ENCODE peak calls at places on chromosomes 16 and 17, in five cellular contexts. B is HCT116, P is H1, L is GM12878, D is K562. J is an unnamed sample.

GRCh38 chr16:27759947-27760844 is 210.3 kb downstream of the KATNIP start:
- DNase-seq in L (no peak), D (peak), B (no peak), P (no peak), J (no peak)

GRCh38 chr16:27067138-27067537 is 411 bp downstream of the C16orf82 start:
- DNase-seq in D (no peak), B (no peak), L (no peak), P (no peak), J (no peak)

GRCh38 chr16:85337910-85338637 is 225.8 kb upstream of the CIBAR2 start:
- DNase-seq in D (no peak), L (no peak), P (no peak), B (no peak), J (no peak)

GRCh38 chr17:40664582-40665333 is at the start of gene KRT222:
- DNase-seq in B (peak), L (no peak), P (no peak), D (no peak), J (no peak)

GRCh38 chr16:48113471-48113870 is 42.3 kb downstream of the ABCC12 start:
- DNase-seq in D (no peak), B (no peak), P (no peak), L (no peak), J (peak)

GRCh38 chr17:48262982-48263586 is 155.5 kb downstream of the SNX11 start:
- DNase-seq in B (no peak), D (peak), L (no peak), P (no peak), J (no peak)

GRCh38 chr16:77943770-77944169 is 78.6 kb upstream of the CLEC3A start:
- DNase-seq in P (no peak), L (no peak), B (no peak), D (no peak), J (no peak)

GRCh38 chr17:72392056-72393010 is 271.5 kb downstream of the SOX9 start:
- DNase-seq in L (peak), B (no peak), D (no peak), P (no peak), J (no peak)

GRCh38 chr17:75570034-75570676 is 17.4 kb upstream of the MYO15B start:
- DNase-seq in L (no peak), D (no peak), P (no peak), B (no peak), J (no peak)

GRCh38 chr16:72561-73537 is at the start of gene RHBDF1:
- DNase-seq in B (no peak), D (peak), P (no peak), L (no peak), J (no peak)

GRCh38 chr16:87790278-87791023 is 24.7 kb upstream of the KLHDC4 start:
- DNase-seq in B (no peak), L (no peak), P (no peak), D (no peak), J (no peak)

GRCh38 chr16:87288753-87289362 is 28.3 kb downstream of the C16orf95 start:
- DNase-seq in P (no peak), L (no peak), B (no peak), D (no peak), J (no peak)

GRCh38 chr17:73941919-73942530 is 261.5 kb upstream of the RPL38 start:
- DNase-seq in P (no peak), B (no peak), D (no peak), L (no peak), J (no peak)

GRCh38 chr17:61492759-61493526 is 40.7 kb downstream of the TBX4 start:
- DNase-seq in L (no peak), P (no peak), B (no peak), D (no peak), J (peak)

GRCh38 chr17:22707626-22708025 is 1015.3 kb downstream of the KCNJ18 start:
- DNase-seq in L (no peak), D (no peak), B (no peak), P (no peak), J (no peak)

GRCh38 chr17:22703786-22704441 is 1011.6 kb downstream of the KCNJ18 start:
- DNase-seq in P (no peak), D (peak), L (no peak), B (no peak), J (no peak)

GRCh38 chr17:22703204-22703603 is 1010.9 kb downstream of the KCNJ18 start:
- DNase-seq in B (no peak), L (no peak), P (no peak), D (peak), J (no peak)

GRCh38 chr17:22704674-22705073 is 1012.4 kb downstream of the KCNJ18 start:
- DNase-seq in B (no peak), P (no peak), D (no peak), L (no peak), J (no peak)
- TF ChIP-seq SIN3A in B (no peak), P (no peak), D (no peak), L (no peak), J (no peak)

DNA sequence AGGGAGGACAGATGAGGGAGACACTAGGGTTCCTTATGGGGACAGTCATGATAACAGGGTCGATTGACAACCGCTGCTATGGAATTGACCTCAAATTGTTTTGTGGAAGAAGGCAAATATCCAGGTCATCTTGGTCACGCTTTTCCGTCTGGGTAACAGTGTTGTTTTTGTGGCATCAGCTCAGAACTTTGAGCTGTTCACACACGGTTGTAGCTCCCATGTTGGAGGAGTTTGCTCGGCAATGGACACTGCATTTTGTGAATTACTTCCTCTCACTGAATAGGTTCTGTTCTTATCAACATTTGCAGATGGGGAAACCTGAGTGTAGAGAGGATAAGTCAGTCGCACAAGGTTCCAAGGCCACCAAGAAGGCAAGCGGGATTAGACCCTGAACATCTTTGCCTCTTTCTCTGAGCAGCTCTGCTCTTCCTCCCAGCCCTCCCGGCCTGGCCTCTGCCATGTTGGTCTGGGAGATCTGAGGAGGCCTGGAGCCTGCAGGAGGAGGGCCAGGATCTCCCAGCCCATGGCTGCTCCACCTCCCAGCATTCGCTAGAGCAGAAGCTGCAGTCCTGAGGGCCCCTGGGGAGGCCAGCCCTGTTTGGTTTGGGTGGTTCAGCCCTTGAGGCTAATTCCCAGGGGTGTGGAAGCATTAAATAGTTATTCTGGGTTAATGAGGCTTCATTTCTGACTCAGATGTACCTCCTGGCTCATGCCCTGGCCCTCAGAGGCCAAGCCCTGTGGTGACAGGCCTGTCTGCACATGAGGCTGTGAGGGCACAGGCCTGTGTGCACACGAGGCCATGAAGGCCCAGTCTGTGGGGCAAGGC is 154.2 kb upstream of the PLCG2 start:
- DNase-seq in L (no peak), P (no peak), D (peak), B (no peak), J (peak)
- TF ChIP-seq CEBPB in L (no peak), P (no peak), D (no peak), B (no peak), J (no peak)

DNA sequence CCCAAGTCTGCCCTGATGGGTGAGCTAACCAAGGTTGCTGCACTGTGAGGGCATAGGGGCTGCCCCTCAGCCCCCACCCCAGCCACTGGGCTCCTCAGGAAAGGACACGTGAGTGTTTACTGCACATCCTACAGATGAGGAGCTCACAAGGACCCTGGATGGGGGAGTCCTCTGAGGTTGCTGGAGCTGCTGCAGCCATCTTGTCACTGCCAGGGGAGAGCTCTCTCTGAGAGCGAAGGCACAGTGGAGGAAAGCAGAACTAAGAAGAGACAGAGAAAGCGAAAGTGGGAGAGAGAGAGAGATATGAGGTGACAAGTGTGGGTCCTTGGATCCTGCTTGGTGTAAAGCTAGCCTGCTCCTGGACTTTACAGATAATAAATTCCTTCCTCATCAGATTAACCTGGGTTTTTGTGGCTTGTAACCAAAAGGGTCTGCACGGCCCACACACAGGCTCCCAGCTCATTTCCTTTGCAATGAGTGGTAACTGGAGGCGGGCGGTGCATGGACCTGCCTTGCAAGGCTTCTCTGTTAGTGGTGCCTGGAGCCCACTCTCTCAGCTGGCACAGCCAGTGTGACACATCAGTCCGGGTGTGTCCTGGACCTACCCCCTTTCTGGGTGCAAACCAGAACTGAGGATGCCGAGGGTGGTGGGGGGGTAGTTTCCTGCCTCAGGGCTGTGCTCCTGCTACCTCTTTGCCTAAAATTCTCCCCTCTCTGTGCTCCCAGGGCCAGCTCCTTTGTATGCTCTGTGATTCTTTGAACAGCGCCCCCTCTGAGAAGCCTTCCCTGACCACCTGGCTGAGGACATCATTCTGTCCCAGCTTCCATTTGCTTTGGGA is 14.2 kb downstream of the SNX20 start:
- DNase-seq in L (peak), P (no peak), D (no peak), B (no peak), J (no peak)
- TF ChIP-seq SIN3A in L (no peak), P (no peak), D (no peak), B (no peak), J (no peak)

GRCh38 chr16:13959626-13960025 is 39.7 kb downstream of the ERCC4 start:
- DNase-seq in D (no peak), B (no peak), L (no peak), P (no peak), J (no peak)

GRCh38 chr16:13958438-13958837 is 38.5 kb downstream of the ERCC4 start:
- DNase-seq in L (no peak), P (no peak), B (no peak), D (no peak), J (no peak)

GRCh38 chr16:13962232-13962631 is 42.3 kb downstream of the ERCC4 start:
- DNase-seq in B (no peak), L (no peak), D (no peak), P (no peak), J (no peak)

GRCh38 chr16:13957197-13958078 is 37.5 kb downstream of the ERCC4 start:
- DNase-seq in L (peak), B (peak), P (no peak), D (peak), J (peak)

GRCh38 chr16:13961099-13961811 is 41.3 kb downstream of the ERCC4 start:
- DNase-seq in D (no peak), B (no peak), P (no peak), L (no peak), J (peak)
- TF ChIP-seq CEBPB in D (no peak), B (no peak), P (no peak), L (no peak), J (no peak)

GRCh38 chr17:17782425-17783120 is 54.2 kb downstream of the SREBF1 start:
- DNase-seq in D (peak), P (no peak), L (no peak), B (no peak), J (no peak)
- TF ChIP-seq SIN3A in D (no peak), P (no peak), L (no peak), B (no peak), J (no peak)

J was measured in HepG2.